ENCODE peak calls at places on chromosomes 1 and 21, in eight cellular contexts. L is tibial artery; S is T follicular helper cell; N is B cell; A is EL; B is effector CD8-positive, alpha-beta T cell; X is neuronal stem cell; H is NAMALWA. F is an unnamed sample.

GRCh38 chr1:175889848-175890247 is 146.5 kb upstream of the TNR start:
- DNase-seq in H (no peak), S (no peak), N (no peak), L (no peak), X (no peak), B (no peak), A (no peak), F (no peak)

GRCh38 chr1:28144203-28145135 is 32.0 kb downstream of the PTAFR start:
- DNase-seq in A (peak; percentile 79), S (no peak), N (peak; percentile 52), B (no peak), H (peak; percentile 56), L (no peak), X (no peak), F (peak; percentile 75)

GRCh38 chr1:243227596-243227995 is 27.5 kb downstream of the CEP170 start:
- DNase-seq in B (no peak), L (no peak), X (no peak), S (no peak), H (no peak), N (no peak), A (no peak), F (no peak)

GRCh38 chr1:215082532-215083407 is at the start of gene KCNK2:
- DNase-seq in X (peak; percentile 32), H (no peak), A (peak; percentile 56), B (no peak), N (no peak), S (no peak), L (no peak), F (peak; percentile 6)

GRCh38 chr1:38028105-38028591 is 15.6 kb downstream of the UTP11 start:
- DNase-seq in A (peak; percentile 48), N (no peak), X (no peak), L (no peak), B (no peak), H (no peak), S (no peak), F (peak; percentile 44)

GRCh38 chr21:43869486-43870325 is 4.7 kb downstream of the AGPAT3 start:
- DNase-seq in A (no peak), H (no peak), X (no peak), L (no peak), S (no peak), N (no peak), B (no peak), F (no peak)

GRCh38 chr1:109283748-109284600 is 1.0 kb upstream of the PSRC1 start:
- DNase-seq in L (no peak), S (no peak), A (no peak), B (no peak), X (no peak), N (no peak), H (no peak), F (peak; percentile 49)

GRCh38 chr1:30462826-30463425 is 260.5 kb downstream of the MATN1 start:
- DNase-seq in N (peak; percentile 21), X (no peak), A (no peak), B (no peak), H (no peak), L (no peak), S (no peak), F (no peak)

GRCh38 chr1:32101233-32101681 is 6.6 kb upstream of the KPNA6 start:
- DNase-seq in X (no peak), L (no peak), N (no peak), B (no peak), S (no peak), A (peak; percentile 81), H (no peak), F (peak; percentile 70)

GRCh38 chr1:12618661-12619395 is 818 bp upstream of the DHRS3 start:
- DNase-seq in H (no peak), A (peak; percentile 91), S (peak; percentile 58), B (peak; percentile 55), L (peak; percentile 86), X (no peak), N (no peak), F (peak; percentile 94)

GRCh38 chr1:240027059-240027462 is 64.6 kb upstream of the FMN2 start:
- DNase-seq in B (no peak), L (no peak), H (peak; percentile 64), N (no peak), S (no peak), A (peak; percentile 73), X (peak; percentile 24), F (peak; percentile 45)

GRCh38 chr1:245197911-245198379 is 43.2 kb downstream of the KIF26B start:
- DNase-seq in N (no peak), A (peak; percentile 45), H (no peak), S (no peak), B (no peak), L (no peak), X (no peak), F (peak; percentile 56)

GRCh38 chr1:12341667-12342066 is 111.8 kb downstream of the VPS13D start:
- DNase-seq in H (no peak), N (no peak), A (no peak), S (no peak), X (no peak), B (no peak), L (no peak), F (no peak)

GRCh38 chr1:17235135-17235880 is 13.6 kb upstream of the PADI3 start:
- DNase-seq in N (no peak), S (no peak), A (no peak), B (no peak), X (no peak), L (no peak), H (no peak), F (no peak)

GRCh38 chr1:47262787-47263413 is 30.9 kb upstream of the TAL1 start:
- DNase-seq in L (no peak), A (peak; percentile 46), N (no peak), S (no peak), X (no peak), B (no peak), H (peak; percentile 66), F (peak; percentile 31)

GRCh38 chr1:203751051-203751450 is 13.9 kb upstream of the LAX1 start:
- DNase-seq in N (no peak), H (no peak), X (no peak), B (no peak), L (no peak), A (peak; percentile 80), S (no peak), F (no peak)

GRCh38 chr1:57341721-57342120 is 82.1 kb downstream of the DAB1 start:
- DNase-seq in N (no peak), H (no peak), S (no peak), A (no peak), X (no peak), B (no peak), L (no peak), F (no peak)

GRCh38 chr1:186255286-186255685 is 119.8 kb downstream of the TPR start:
- DNase-seq in S (no peak), B (no peak), X (no peak), H (no peak), N (no peak), L (no peak), A (no peak), F (no peak)

GRCh38 chr1:44602675-44603610 is 71.3 kb downstream of the TMEM53 start:
- DNase-seq in N (no peak), X (no peak), H (no peak), L (no peak), A (no peak), S (no peak), B (no peak), F (no peak)

GRCh38 chr1:154351363-154352068 is 26.2 kb downstream of the ATP8B2 start:
- DNase-seq in S (no peak), N (no peak), L (no peak), H (no peak), X (no peak), A (no peak), B (no peak), F (no peak)

GRCh38 chr1:207032528-207033017 is at the start of gene C1orf116:
- DNase-seq in H (no peak), X (no peak), A (no peak), N (no peak), L (no peak), S (no peak), B (no peak), F (no peak)

GRCh38 chr1:2443285-2444137 is 31.1 kb upstream of the PEX10 start:
- DNase-seq in L (no peak), B (no peak), X (no peak), H (no peak), S (peak; percentile 7), N (no peak), A (peak; percentile 25), F (no peak)

GRCh38 chr1:230292739-230293720 is 133.1 kb downstream of the PGBD5 start:
- DNase-seq in B (no peak), H (no peak), X (no peak), A (no peak), N (no peak), S (no peak), L (peak; percentile 10), F (no peak)

GRCh38 chr21:23887709-23888303 is 1719.5 kb downstream of the MRPL39 start:
- DNase-seq in A (no peak), N (peak; percentile 70), H (peak; percentile 80), S (no peak), L (no peak), B (peak; percentile 12), X (no peak), F (peak; percentile 30)

GRCh38 chr1:162873671-162874666 is 13.0 kb upstream of the CCDC190 start:
- DNase-seq in S (no peak), H (no peak), B (no peak), A (peak; percentile 86), X (no peak), L (no peak), N (no peak), F (peak; percentile 40)

GRCh38 chr1:107538502-107538901 is 397.7 kb downstream of the NTNG1 start:
- DNase-seq in X (no peak), N (no peak), B (no peak), S (no peak), L (no peak), A (no peak), H (no peak), F (no peak)

GRCh38 chr1:44512313-44512885 is 107.3 kb downstream of the RNF220 start:
- DNase-seq in A (no peak), X (no peak), B (no peak), N (no peak), L (no peak), H (no peak), S (no peak), F (no peak)

GRCh38 chr1:203451849-203452784 is 23.5 kb upstream of the PRELP start:
- DNase-seq in A (no peak), S (no peak), N (no peak), B (no peak), H (no peak), X (no peak), L (no peak), F (no peak)

GRCh38 chr1:2104621-2105427 is 54.6 kb downstream of the PRKCZ start:
- DNase-seq in A (no peak), B (no peak), L (no peak), S (no peak), H (no peak), N (peak; percentile 33), X (no peak), F (no peak)